ENCODE peak calls at places on chromosomes 1 and 21, in five cellular contexts. C, N, W, Q and S are unnamed samples.

GRCh38 chr21:35563885-35564451 is 496.4 kb downstream of the SETD4 start:
- DNase-seq in C (no peak), W (peak), N (no peak), Q (no peak), S (peak)

GRCh38 chr1:228407118-228408040 is 744 bp upstream of the TRIM11 start:
- DNase-seq in N (no peak), W (no peak), C (no peak), Q (no peak), S (no peak)

GRCh38 chr1:117584181-117584580 is 21.7 kb upstream of the TENT5C start:
- DNase-seq in C (no peak), N (no peak), Q (no peak), W (no peak), S (no peak)

GRCh38 chr1:97265630-97266029 is 544.0 kb downstream of the PTBP2 start:
- DNase-seq in W (no peak), Q (no peak), N (no peak), C (no peak), S (no peak)

GRCh38 chr1:169288011-169288414 is 79.6 kb downstream of the NME7 start:
- DNase-seq in C (no peak), N (peak), W (no peak), Q (no peak), S (no peak)

GRCh38 chr1:213993929-213994328 is 6.2 kb downstream of the PROX1 start:
- DNase-seq in C (no peak), N (no peak), W (no peak), Q (no peak), S (no peak)

GRCh38 chr1:200410566-200410878 is 686 bp upstream of the ZNF281 start:
- DNase-seq in N (no peak), W (peak), Q (no peak), C (no peak), S (no peak)

GRCh38 chr1:64082459-64082858 is 121.0 kb upstream of the UBE2U start:
- DNase-seq in C (no peak), W (no peak), N (peak), Q (no peak), S (no peak)